ENCODE peak calls at places on chromosomes 11 and 22, in six cellular contexts. U, L, R, J, F and K are unnamed samples. For H3K36me3 and H3K4me1, the result is how much of the 10 kb centered on the place peaks cover.

GRCh38 chr11:97965849-97966646 is 1054.7 kb upstream of the CNTN5 start:
- DNase-seq in F (no peak), J (no peak), L (no peak), U (no peak), R (no peak), K (no peak)

GRCh38 chr11:128904872-128905344 is 13.8 kb downstream of the KCNJ5 start:
- DNase-seq in J (peak), R (peak), F (no peak), L (no peak), U (peak), K (no peak)

GRCh38 chr22:24402460-24403192 is 24.8 kb upstream of the ADORA2A start:
- DNase-seq in J (peak), R (peak), U (peak), L (peak), F (peak), K (peak)

GRCh38 chr11:133810179-133810550 is 35.1 kb downstream of the SPATA19 start:
- DNase-seq in L (no peak), U (no peak), R (no peak), F (no peak), J (no peak), K (no peak)

GRCh38 chr11:58780578-58780977 is 48.8 kb upstream of the GLYAT start:
- DNase-seq in U (no peak), J (no peak), F (no peak), R (no peak), L (no peak), K (no peak)

GRCh38 chr11:75596914-75597313 is 34.9 kb downstream of the SERPINH1 start:
- DNase-seq in L (no peak), R (no peak), J (no peak), U (no peak), F (no peak), K (no peak)

GRCh38 chr22:17948101-17948500 is 76.3 kb downstream of the MICAL3 start:
- DNase-seq in J (no peak), L (no peak), U (no peak), F (no peak), R (no peak), K (no peak)

GRCh38 chr11:119460582-119460981 is 37.6 kb upstream of the THY1 start:
- DNase-seq in U (no peak), R (no peak), J (no peak), F (no peak), L (no peak), K (no peak)

GRCh38 chr11:96219981-96220623 is 122.9 kb downstream of the MAML2 start:
- DNase-seq in R (no peak), J (no peak), L (no peak), F (no peak), U (no peak), K (peak)

GRCh38 chr11:125903753-125904659 is at the start of gene DDX25:
- DNase-seq in U (no peak), L (no peak), R (no peak), J (peak), F (no peak), K (no peak)

GRCh38 chr11:118353084-118353710 is 6.2 kb upstream of the UBE4A start:
- DNase-seq in U (no peak), J (peak), F (no peak), R (no peak), L (no peak), K (no peak)

GRCh38 chr11:126354631-126355323 is 709 bp upstream of the ST3GAL4 start:
- DNase-seq in J (no peak), U (no peak), F (no peak), L (peak), R (no peak), K (no peak)

GRCh38 chr11:5383576-5383975 is at the start of gene OR51M1:
- DNase-seq in R (no peak), J (no peak), F (no peak), U (no peak), L (no peak), K (no peak)

GRCh38 chr11:132064987-132065620 is 694.7 kb downstream of the NTM start:
- DNase-seq in R (no peak), U (peak), F (no peak), J (no peak), L (no peak), K (peak)

GRCh38 chr22:45328822-45329535 is 19.2 kb downstream of the FAM118A start:
- DNase-seq in L (no peak), F (no peak), U (no peak), J (no peak), R (no peak), K (no peak)

DNA sequence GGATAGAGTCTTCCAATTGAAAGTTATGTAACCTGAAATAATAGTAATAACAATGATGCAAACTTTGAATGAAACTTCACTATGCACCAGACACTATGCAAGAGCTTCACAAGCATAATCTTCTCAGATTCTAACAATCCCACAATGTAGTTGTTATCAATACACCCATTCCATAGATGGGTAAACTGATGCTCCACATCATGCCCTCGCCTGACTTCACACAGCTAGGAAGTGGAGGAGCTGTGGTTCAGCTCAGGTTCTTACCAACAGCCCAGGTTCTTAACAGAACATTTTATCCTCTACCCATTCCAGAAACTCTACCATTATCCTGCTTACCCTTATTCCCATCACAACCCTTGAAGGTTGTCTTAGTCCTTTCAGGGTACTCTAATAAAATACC is 50.4 kb upstream of the HMGXB4 start:
- DNase-seq in L (no peak), F (no peak), J (no peak), U (no peak), R (no peak), K (no peak)
- H3K36me3 ChIP-seq in L (under half), F (under half), J (under half), U (under half), R (under half), K (under half)

DNA sequence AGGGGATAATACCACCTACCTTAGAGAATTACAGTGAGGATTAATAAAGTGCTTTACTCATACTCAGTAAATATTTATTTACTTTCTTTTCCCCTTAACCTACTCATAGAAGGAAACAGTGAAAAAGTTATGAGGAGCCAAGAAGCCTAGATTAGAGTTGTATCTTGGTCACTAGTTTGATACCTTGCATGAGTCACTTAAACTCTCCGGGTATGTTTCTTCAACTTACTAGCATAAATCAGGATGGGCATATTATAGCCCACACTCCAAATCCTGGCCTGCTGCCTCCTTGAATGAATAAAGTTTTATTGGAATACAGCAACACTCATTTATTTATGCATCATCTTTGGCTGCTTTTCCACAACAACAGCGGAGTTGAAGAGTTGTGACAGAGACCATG is 8.2 kb downstream of the FBXO3 start:
- DNase-seq in R (no peak), U (no peak), J (no peak), F (no peak), L (no peak), K (no peak)
- H3K4me1 ChIP-seq in R (under half), U (under half), J (under half), F (under half), L (under half), K (under half)

GRCh38 chr11:116070555-116070954 is 566.3 kb upstream of the CADM1 start:
- DNase-seq in F (no peak), R (no peak), J (no peak), L (no peak), U (no peak), K (no peak)

GRCh38 chr11:116072133-116072532 is 567.9 kb upstream of the CADM1 start:
- DNase-seq in L (no peak), J (no peak), R (no peak), U (no peak), F (no peak), K (no peak)

GRCh38 chr11:116073854-116074837 is 569.9 kb upstream of the CADM1 start:
- DNase-seq in U (no peak), J (peak), L (no peak), F (peak), R (no peak), K (no peak)

GRCh38 chr11:116071241-116071640 is 567.0 kb upstream of the CADM1 start:
- DNase-seq in F (no peak), U (no peak), J (no peak), R (no peak), L (no peak), K (no peak)

GRCh38 chr11:116072776-116073175 is 568.6 kb upstream of the CADM1 start:
- DNase-seq in F (no peak), L (no peak), J (no peak), R (no peak), U (no peak), K (no peak)
- TF ChIP-seq CTCF in F (no peak), L (no peak), J (no peak), R (no peak), U (no peak), K (no peak)

DNA sequence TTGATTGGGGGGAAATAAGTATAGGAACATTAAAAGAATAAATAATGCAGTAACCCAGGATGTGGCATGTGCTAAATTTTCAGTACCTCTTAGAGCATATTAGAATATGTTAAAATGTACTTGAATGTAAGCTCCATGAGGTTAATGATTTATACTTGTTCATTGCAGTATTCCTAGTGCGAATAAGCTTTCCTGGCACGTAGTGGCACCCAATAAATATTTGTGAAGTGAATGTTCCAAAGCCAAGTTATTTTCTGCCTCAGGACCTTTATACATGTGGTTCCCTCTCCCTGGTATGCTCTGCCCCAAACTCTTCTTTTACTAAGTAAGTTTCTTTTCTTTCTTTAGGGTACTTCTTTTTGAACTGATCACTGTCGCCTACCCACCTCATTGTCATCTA is 118.8 kb downstream of the DBX1 start:
- DNase-seq in R (no peak), F (no peak), J (no peak), U (no peak), L (no peak), K (no peak)
- H3K36me3 ChIP-seq in R (under half), F (under half), J (half or more), U (under half), L (under half), K (half or more)

GRCh38 chr11:100689141-100689540 is 2.1 kb downstream of the ARHGAP42 start:
- DNase-seq in U (no peak), R (no peak), F (no peak), L (no peak), J (peak), K (no peak)

GRCh38 chr11:100687630-100688395 is 725 bp downstream of the ARHGAP42 start:
- DNase-seq in F (peak), J (peak), U (peak), L (peak), R (peak), K (peak)

GRCh38 chr11:100686476-100686875 is 612 bp upstream of the ARHGAP42 start:
- DNase-seq in R (no peak), U (no peak), L (no peak), F (no peak), J (no peak), K (no peak)

GRCh38 chr11:100684101-100685065 is 2.7 kb upstream of the ARHGAP42 start:
- DNase-seq in U (no peak), L (no peak), F (no peak), R (no peak), J (no peak), K (no peak)

GRCh38 chr11:100687032-100687629 is at the start of gene ARHGAP42:
- DNase-seq in F (peak), U (peak), R (peak), J (peak), L (peak), K (peak)
- H3K4me1 ChIP-seq in F (under half), U (under half), R (under half), J (under half), L (under half), K (under half)

DNA sequence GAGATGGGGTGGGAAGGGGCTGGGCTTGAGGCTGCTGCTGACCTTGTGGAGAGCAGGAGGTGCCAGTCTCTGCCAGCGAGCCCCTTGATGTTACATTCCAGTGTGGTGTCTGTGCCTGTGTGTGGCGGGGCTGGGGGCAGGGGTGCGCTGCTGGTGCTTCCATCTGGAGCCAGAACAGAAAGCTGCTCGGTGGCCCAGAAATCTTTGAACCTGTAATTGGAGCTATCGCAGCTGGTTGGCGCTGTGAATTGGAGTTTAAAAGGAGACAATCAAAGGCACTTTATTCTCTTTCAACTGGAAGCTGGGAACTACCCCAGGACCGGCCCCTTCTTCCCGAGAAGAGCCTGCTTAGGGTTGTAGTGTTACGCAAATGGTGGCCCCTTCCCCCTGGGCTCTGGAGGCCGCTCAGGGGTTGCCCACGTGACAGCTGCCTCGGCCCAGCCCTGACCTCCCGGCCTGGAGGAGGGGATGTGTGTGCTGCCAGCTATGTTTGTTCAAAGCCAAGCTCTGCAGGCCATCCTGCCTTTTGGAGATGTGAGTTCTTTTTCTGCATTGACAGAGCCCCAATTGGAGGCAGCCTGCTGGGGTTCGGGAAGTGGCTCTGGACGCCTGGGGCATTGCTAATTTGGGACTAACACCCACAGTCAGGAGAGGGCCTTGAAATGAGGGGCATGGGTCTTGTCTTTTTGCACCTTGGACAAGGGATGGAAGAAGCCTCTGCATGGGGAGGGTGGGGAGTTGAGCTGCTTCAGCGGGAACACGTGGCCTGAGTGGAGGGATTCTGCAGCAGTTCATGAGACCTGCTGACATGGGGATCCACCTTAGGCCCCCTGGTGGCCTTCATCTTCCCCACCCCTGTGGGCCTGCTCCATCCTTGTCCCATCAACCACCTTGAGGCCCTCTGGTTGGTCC is 14.0 kb upstream of the ARSA start:
- DNase-seq in L (no peak), F (peak), U (no peak), R (no peak), J (peak), K (no peak)
- TF ChIP-seq CTCF in L (no peak), F (peak), U (no peak), R (no peak), J (peak), K (peak)

GRCh38 chr11:68804786-68805185 is 36.9 kb downstream of the CPT1A start:
- DNase-seq in L (no peak), U (no peak), R (no peak), F (no peak), J (no peak), K (no peak)
- H3K36me3 ChIP-seq in L (half or more), U (under half), R (under half), F (under half), J (under half), K (half or more)

GRCh38 chr11:8634498-8634897 is 40.5 kb upstream of the STK33 start:
- DNase-seq in F (no peak), R (no peak), L (no peak), J (no peak), U (no peak), K (no peak)
- H3K4me1 ChIP-seq in F (under half), R (under half), L (under half), J (under half), U (under half), K (under half)